ENCODE peak calls at places on chromosomes 11 and 22, in ten cellular contexts. One of them, this sample, is unnamed.

GRCh38 chr11:94120946-94121345 is 7.7 kb upstream of the PANX1 start:
- DNase-seq in amniotic stem cell: peak
- DNase-seq in fibroblast of lung: peak
- DNase-seq in LNCaP clone FGC: no peak
- DNase-seq in stimulated activated CD8-positive, alpha-beta memory T cell treated with anti-CD3 and anti-CD28 coated beads, Interleukin-4, amount 100 ng/mL, for 1 hour: no peak
- DNase-seq in SK-MEL-5: no peak
- DNase-seq in spleen: no peak
- DNase-seq in lower leg skin: no peak
- DNase-seq in GM03348: no peak
- DNase-seq in H9: no peak
- DNase-seq in this sample: no peak

GRCh38 chr11:112042961-112043304 is 17.7 kb downstream of the DLAT start:
- DNase-seq in amniotic stem cell: no peak
- DNase-seq in fibroblast of lung: no peak
- DNase-seq in LNCaP clone FGC: no peak
- DNase-seq in stimulated activated CD8-positive, alpha-beta memory T cell treated with anti-CD3 and anti-CD28 coated beads, Interleukin-4, amount 100 ng/mL, for 1 hour: no peak
- DNase-seq in SK-MEL-5: no peak
- DNase-seq in spleen: no peak
- DNase-seq in lower leg skin: no peak
- DNase-seq in GM03348: no peak
- DNase-seq in H9: no peak
- DNase-seq in this sample: no peak

GRCh38 chr22:29302402-29302680 is 4.1 kb upstream of the GAS2L1 start:
- DNase-seq in amniotic stem cell: no peak
- DNase-seq in fibroblast of lung: no peak
- DNase-seq in LNCaP clone FGC: no peak
- DNase-seq in stimulated activated CD8-positive, alpha-beta memory T cell treated with anti-CD3 and anti-CD28 coated beads, Interleukin-4, amount 100 ng/mL, for 1 hour: no peak
- DNase-seq in SK-MEL-5: no peak
- DNase-seq in spleen: no peak
- DNase-seq in lower leg skin: no peak
- DNase-seq in GM03348: no peak
- DNase-seq in H9: no peak
- DNase-seq in this sample: no peak

GRCh38 chr11:38476808-38477565 is 1879.0 kb upstream of the RAG2 start:
- DNase-seq in amniotic stem cell: no peak
- DNase-seq in fibroblast of lung: no peak
- DNase-seq in LNCaP clone FGC: no peak
- DNase-seq in stimulated activated CD8-positive, alpha-beta memory T cell treated with anti-CD3 and anti-CD28 coated beads, Interleukin-4, amount 100 ng/mL, for 1 hour: no peak
- DNase-seq in SK-MEL-5: no peak
- DNase-seq in spleen: no peak
- DNase-seq in lower leg skin: no peak
- DNase-seq in GM03348: no peak
- DNase-seq in H9: no peak
- DNase-seq in this sample: no peak

GRCh38 chr22:40388231-40388630 is 17.8 kb downstream of the SGSM3 start:
- DNase-seq in amniotic stem cell: no peak
- DNase-seq in fibroblast of lung: no peak
- DNase-seq in LNCaP clone FGC: no peak
- DNase-seq in stimulated activated CD8-positive, alpha-beta memory T cell treated with anti-CD3 and anti-CD28 coated beads, Interleukin-4, amount 100 ng/mL, for 1 hour: no peak
- DNase-seq in SK-MEL-5: no peak
- DNase-seq in spleen: no peak
- DNase-seq in lower leg skin: no peak
- DNase-seq in GM03348: no peak
- DNase-seq in H9: no peak
- DNase-seq in this sample: no peak

GRCh38 chr22:42892571-42893316 is 35.7 kb upstream of the ARFGAP3 start:
- DNase-seq in amniotic stem cell: no peak
- DNase-seq in fibroblast of lung: no peak
- DNase-seq in LNCaP clone FGC: no peak
- DNase-seq in stimulated activated CD8-positive, alpha-beta memory T cell treated with anti-CD3 and anti-CD28 coated beads, Interleukin-4, amount 100 ng/mL, for 1 hour: no peak
- DNase-seq in SK-MEL-5: no peak
- DNase-seq in spleen: peak
- DNase-seq in lower leg skin: no peak
- DNase-seq in GM03348: no peak
- DNase-seq in H9: no peak
- DNase-seq in this sample: no peak

GRCh38 chr22:30885001-30885366 is 83.6 kb downstream of the MORC2 start:
- DNase-seq in amniotic stem cell: no peak
- DNase-seq in fibroblast of lung: no peak
- DNase-seq in LNCaP clone FGC: no peak
- DNase-seq in stimulated activated CD8-positive, alpha-beta memory T cell treated with anti-CD3 and anti-CD28 coated beads, Interleukin-4, amount 100 ng/mL, for 1 hour: no peak
- DNase-seq in SK-MEL-5: no peak
- DNase-seq in spleen: peak
- DNase-seq in lower leg skin: no peak
- DNase-seq in GM03348: no peak
- DNase-seq in H9: no peak
- DNase-seq in this sample: no peak

GRCh38 chr11:131568318-131568717 is 197.9 kb downstream of the NTM start:
- DNase-seq in amniotic stem cell: no peak
- DNase-seq in fibroblast of lung: no peak
- DNase-seq in LNCaP clone FGC: no peak
- DNase-seq in stimulated activated CD8-positive, alpha-beta memory T cell treated with anti-CD3 and anti-CD28 coated beads, Interleukin-4, amount 100 ng/mL, for 1 hour: no peak
- DNase-seq in SK-MEL-5: no peak
- DNase-seq in spleen: no peak
- DNase-seq in lower leg skin: no peak
- DNase-seq in GM03348: no peak
- DNase-seq in H9: no peak
- DNase-seq in this sample: no peak

GRCh38 chr11:126816655-126817054 is 183.9 kb downstream of the KIRREL3 start:
- DNase-seq in amniotic stem cell: no peak
- DNase-seq in fibroblast of lung: no peak
- DNase-seq in LNCaP clone FGC: no peak
- DNase-seq in stimulated activated CD8-positive, alpha-beta memory T cell treated with anti-CD3 and anti-CD28 coated beads, Interleukin-4, amount 100 ng/mL, for 1 hour: no peak
- DNase-seq in SK-MEL-5: no peak
- DNase-seq in spleen: no peak
- DNase-seq in lower leg skin: peak
- DNase-seq in GM03348: peak
- DNase-seq in H9: no peak
- DNase-seq in this sample: no peak

GRCh38 chr11:130431337-130431773 is 2.9 kb upstream of the ADAMTS8 start:
- DNase-seq in amniotic stem cell: peak
- DNase-seq in fibroblast of lung: peak
- DNase-seq in LNCaP clone FGC: peak
- DNase-seq in stimulated activated CD8-positive, alpha-beta memory T cell treated with anti-CD3 and anti-CD28 coated beads, Interleukin-4, amount 100 ng/mL, for 1 hour: peak
- DNase-seq in SK-MEL-5: peak
- DNase-seq in spleen: peak
- DNase-seq in lower leg skin: peak
- DNase-seq in GM03348: peak
- DNase-seq in H9: peak
- DNase-seq in this sample: peak

GRCh38 chr11:12684354-12684753 is 10.1 kb downstream of the TEAD1 start:
- DNase-seq in amniotic stem cell: no peak
- DNase-seq in fibroblast of lung: no peak
- DNase-seq in LNCaP clone FGC: no peak
- DNase-seq in stimulated activated CD8-positive, alpha-beta memory T cell treated with anti-CD3 and anti-CD28 coated beads, Interleukin-4, amount 100 ng/mL, for 1 hour: no peak
- DNase-seq in SK-MEL-5: no peak
- DNase-seq in spleen: no peak
- DNase-seq in lower leg skin: no peak
- DNase-seq in GM03348: no peak
- DNase-seq in H9: no peak
- DNase-seq in this sample: no peak

GRCh38 chr11:76408171-76408965 is 27.2 kb downstream of the GVQW3 start:
- DNase-seq in amniotic stem cell: no peak
- DNase-seq in fibroblast of lung: no peak
- DNase-seq in LNCaP clone FGC: no peak
- DNase-seq in stimulated activated CD8-positive, alpha-beta memory T cell treated with anti-CD3 and anti-CD28 coated beads, Interleukin-4, amount 100 ng/mL, for 1 hour: no peak
- DNase-seq in SK-MEL-5: peak
- DNase-seq in spleen: no peak
- DNase-seq in lower leg skin: no peak
- DNase-seq in GM03348: no peak
- DNase-seq in H9: no peak
- DNase-seq in this sample: no peak

GRCh38 chr11:86735462-86736302 is 63.3 kb upstream of the ME3 start:
- DNase-seq in amniotic stem cell: peak
- DNase-seq in fibroblast of lung: peak
- DNase-seq in LNCaP clone FGC: no peak
- DNase-seq in stimulated activated CD8-positive, alpha-beta memory T cell treated with anti-CD3 and anti-CD28 coated beads, Interleukin-4, amount 100 ng/mL, for 1 hour: no peak
- DNase-seq in SK-MEL-5: no peak
- DNase-seq in spleen: no peak
- DNase-seq in lower leg skin: no peak
- DNase-seq in GM03348: peak
- DNase-seq in H9: no peak
- DNase-seq in this sample: peak

GRCh38 chr11:112762686-112763048 is 198.6 kb upstream of the NCAM1 start:
- DNase-seq in amniotic stem cell: no peak
- DNase-seq in fibroblast of lung: no peak
- DNase-seq in LNCaP clone FGC: no peak
- DNase-seq in stimulated activated CD8-positive, alpha-beta memory T cell treated with anti-CD3 and anti-CD28 coated beads, Interleukin-4, amount 100 ng/mL, for 1 hour: no peak
- DNase-seq in SK-MEL-5: no peak
- DNase-seq in spleen: no peak
- DNase-seq in lower leg skin: no peak
- DNase-seq in GM03348: no peak
- DNase-seq in H9: no peak
- DNase-seq in this sample: no peak

GRCh38 chr11:3225826-3226750 is 6.1 kb downstream of the MRGPRE start:
- DNase-seq in amniotic stem cell: no peak
- DNase-seq in fibroblast of lung: no peak
- DNase-seq in LNCaP clone FGC: no peak
- DNase-seq in stimulated activated CD8-positive, alpha-beta memory T cell treated with anti-CD3 and anti-CD28 coated beads, Interleukin-4, amount 100 ng/mL, for 1 hour: no peak
- DNase-seq in SK-MEL-5: no peak
- DNase-seq in spleen: no peak
- DNase-seq in lower leg skin: peak
- DNase-seq in GM03348: peak
- DNase-seq in H9: no peak
- DNase-seq in this sample: no peak

GRCh38 chr11:1548221-1549070 is 23.6 kb downstream of the DUSP8 start:
- DNase-seq in amniotic stem cell: no peak
- DNase-seq in fibroblast of lung: peak
- DNase-seq in LNCaP clone FGC: peak
- DNase-seq in stimulated activated CD8-positive, alpha-beta memory T cell treated with anti-CD3 and anti-CD28 coated beads, Interleukin-4, amount 100 ng/mL, for 1 hour: no peak
- DNase-seq in SK-MEL-5: peak
- DNase-seq in spleen: no peak
- DNase-seq in lower leg skin: no peak
- DNase-seq in GM03348: peak
- DNase-seq in H9: peak
- DNase-seq in this sample: peak

GRCh38 chr22:17951315-17951714 is 73.0 kb downstream of the MICAL3 start:
- DNase-seq in amniotic stem cell: no peak
- DNase-seq in fibroblast of lung: no peak
- DNase-seq in LNCaP clone FGC: no peak
- DNase-seq in stimulated activated CD8-positive, alpha-beta memory T cell treated with anti-CD3 and anti-CD28 coated beads, Interleukin-4, amount 100 ng/mL, for 1 hour: no peak
- DNase-seq in SK-MEL-5: peak
- DNase-seq in spleen: no peak
- DNase-seq in lower leg skin: no peak
- DNase-seq in GM03348: no peak
- DNase-seq in H9: no peak
- DNase-seq in this sample: peak

GRCh38 chr22:38316340-38317236 is 645 bp downstream of the CSNK1E start:
- DNase-seq in amniotic stem cell: no peak
- DNase-seq in fibroblast of lung: peak
- DNase-seq in LNCaP clone FGC: no peak
- DNase-seq in stimulated activated CD8-positive, alpha-beta memory T cell treated with anti-CD3 and anti-CD28 coated beads, Interleukin-4, amount 100 ng/mL, for 1 hour: no peak
- DNase-seq in SK-MEL-5: peak
- DNase-seq in spleen: peak
- DNase-seq in lower leg skin: peak
- DNase-seq in GM03348: peak
- DNase-seq in H9: no peak
- DNase-seq in this sample: peak

GRCh38 chr22:28268176-28268575 is 349.1 kb upstream of the PITPNB start:
- DNase-seq in amniotic stem cell: no peak
- DNase-seq in fibroblast of lung: no peak
- DNase-seq in LNCaP clone FGC: no peak
- DNase-seq in stimulated activated CD8-positive, alpha-beta memory T cell treated with anti-CD3 and anti-CD28 coated beads, Interleukin-4, amount 100 ng/mL, for 1 hour: no peak
- DNase-seq in SK-MEL-5: no peak
- DNase-seq in spleen: no peak
- DNase-seq in lower leg skin: no peak
- DNase-seq in GM03348: no peak
- DNase-seq in H9: no peak
- DNase-seq in this sample: peak

This sample was measured in dermis blood vessel endothelial cell.